ENCODE peak calls at places on chromosome 2, in six cellular contexts. One of them, this sample, is unnamed. For H3K36me3, the result is how much of the 10 kb centered on the place peaks cover.

GRCh38 chr2:58895849-58896248 is 654.7 kb upstream of the FANCL start:
- DNase-seq in CD8-positive, alpha-beta memory T cell: no peak
- DNase-seq in IMR-90: no peak
- DNase-seq in left ventricle myocardium inferior: peak
- DNase-seq in neuronal stem cell: no peak
- DNase-seq in heart right ventricle: peak
- DNase-seq in this sample: no peak

GRCh38 chr2:37665622-37666362 is 5.7 kb downstream of the CDC42EP3 start:
- DNase-seq in left ventricle myocardium inferior: no peak
- DNase-seq in CD8-positive, alpha-beta memory T cell: no peak
- DNase-seq in IMR-90: no peak
- DNase-seq in neuronal stem cell: no peak
- DNase-seq in heart right ventricle: no peak
- DNase-seq in this sample: no peak

GRCh38 chr2:204353823-204354222 is 191.5 kb upstream of the PARD3B start:
- DNase-seq in IMR-90: peak
- DNase-seq in CD8-positive, alpha-beta memory T cell: no peak
- DNase-seq in left ventricle myocardium inferior: no peak
- DNase-seq in neuronal stem cell: no peak
- DNase-seq in heart right ventricle: no peak
- DNase-seq in this sample: no peak

GRCh38 chr2:240822280-240822847 is 2.3 kb upstream of the KIF1A start:
- DNase-seq in heart right ventricle: no peak
- DNase-seq in neuronal stem cell: no peak
- DNase-seq in left ventricle myocardium inferior: no peak
- DNase-seq in IMR-90: no peak
- DNase-seq in CD8-positive, alpha-beta memory T cell: no peak
- DNase-seq in this sample: no peak

GRCh38 chr2:38598200-38598990 is 4.3 kb downstream of the HNRNPLL start:
- DNase-seq in IMR-90: peak
- DNase-seq in neuronal stem cell: no peak
- DNase-seq in CD8-positive, alpha-beta memory T cell: no peak
- DNase-seq in heart right ventricle: no peak
- DNase-seq in left ventricle myocardium inferior: no peak
- DNase-seq in this sample: no peak

GRCh38 chr2:8030694-8031303 is 651.1 kb upstream of the ID2 start:
- DNase-seq in heart right ventricle: no peak
- DNase-seq in left ventricle myocardium inferior: no peak
- DNase-seq in IMR-90: peak
- DNase-seq in neuronal stem cell: no peak
- DNase-seq in CD8-positive, alpha-beta memory T cell: no peak
- DNase-seq in this sample: no peak

GRCh38 chr2:149017116-149017985 is 21.1 kb upstream of the LYPD6B start:
- DNase-seq in heart right ventricle: peak
- DNase-seq in neuronal stem cell: peak
- DNase-seq in CD8-positive, alpha-beta memory T cell: peak
- DNase-seq in IMR-90: peak
- DNase-seq in left ventricle myocardium inferior: peak
- DNase-seq in this sample: peak

GRCh38 chr2:222319576-222320440 is 21.0 kb upstream of the PAX3 start:
- DNase-seq in CD8-positive, alpha-beta memory T cell: no peak
- DNase-seq in IMR-90: no peak
- DNase-seq in left ventricle myocardium inferior: no peak
- DNase-seq in neuronal stem cell: peak
- DNase-seq in heart right ventricle: peak
- DNase-seq in this sample: no peak

GRCh38 chr2:26571316-26571715 is 69.8 kb downstream of the CIB4 start:
- DNase-seq in IMR-90: no peak
- DNase-seq in neuronal stem cell: no peak
- DNase-seq in heart right ventricle: no peak
- DNase-seq in left ventricle myocardium inferior: no peak
- DNase-seq in CD8-positive, alpha-beta memory T cell: no peak
- DNase-seq in this sample: no peak

GRCh38 chr2:195863564-195863963 is 205.1 kb downstream of the DNAH7 start:
- DNase-seq in CD8-positive, alpha-beta memory T cell: no peak
- DNase-seq in neuronal stem cell: no peak
- DNase-seq in left ventricle myocardium inferior: no peak
- DNase-seq in IMR-90: no peak
- DNase-seq in heart right ventricle: no peak
- DNase-seq in this sample: no peak

GRCh38 chr2:71548589-71549485 is 95.5 kb downstream of the DYSF start:
- DNase-seq in IMR-90: peak
- DNase-seq in CD8-positive, alpha-beta memory T cell: peak
- DNase-seq in left ventricle myocardium inferior: peak
- DNase-seq in neuronal stem cell: peak
- DNase-seq in heart right ventricle: peak
- DNase-seq in this sample: peak

GRCh38 chr2:122363885-122364284 is 608.4 kb downstream of the TSN start:
- DNase-seq in CD8-positive, alpha-beta memory T cell: no peak
- DNase-seq in heart right ventricle: no peak
- DNase-seq in neuronal stem cell: no peak
- DNase-seq in IMR-90: no peak
- DNase-seq in left ventricle myocardium inferior: no peak
- DNase-seq in this sample: no peak

GRCh38 chr2:205130111-205130829 is 552.0 kb upstream of the NRP2 start:
- DNase-seq in neuronal stem cell: no peak
- DNase-seq in CD8-positive, alpha-beta memory T cell: no peak
- DNase-seq in IMR-90: no peak
- DNase-seq in left ventricle myocardium inferior: no peak
- DNase-seq in heart right ventricle: no peak
- DNase-seq in this sample: no peak

GRCh38 chr2:235521844-235522243 is 28.0 kb downstream of the AGAP1 start:
- DNase-seq in IMR-90: no peak
- DNase-seq in CD8-positive, alpha-beta memory T cell: no peak
- DNase-seq in neuronal stem cell: no peak
- DNase-seq in heart right ventricle: no peak
- DNase-seq in left ventricle myocardium inferior: no peak
- DNase-seq in this sample: no peak

GRCh38 chr2:105239924-105240323 is 1.6 kb upstream of the GPR45 start:
- DNase-seq in IMR-90: peak
- DNase-seq in neuronal stem cell: no peak
- DNase-seq in left ventricle myocardium inferior: no peak
- DNase-seq in heart right ventricle: no peak
- DNase-seq in CD8-positive, alpha-beta memory T cell: no peak
- DNase-seq in this sample: no peak

GRCh38 chr2:79327460-79327859 is 167.9 kb upstream of the REG3A start:
- DNase-seq in CD8-positive, alpha-beta memory T cell: no peak
- DNase-seq in neuronal stem cell: no peak
- DNase-seq in left ventricle myocardium inferior: no peak
- DNase-seq in IMR-90: no peak
- DNase-seq in heart right ventricle: no peak
- DNase-seq in this sample: no peak

GRCh38 chr2:119119999-119120710 is 38.4 kb downstream of the C1QL2 start:
- DNase-seq in left ventricle myocardium inferior: no peak
- DNase-seq in IMR-90: no peak
- DNase-seq in heart right ventricle: no peak
- DNase-seq in CD8-positive, alpha-beta memory T cell: no peak
- DNase-seq in neuronal stem cell: no peak
- DNase-seq in this sample: no peak

GRCh38 chr2:217852812-217853211 is 150.0 kb downstream of the TNS1 start:
- DNase-seq in neuronal stem cell: no peak
- DNase-seq in left ventricle myocardium inferior: no peak
- DNase-seq in IMR-90: no peak
- DNase-seq in CD8-positive, alpha-beta memory T cell: no peak
- DNase-seq in heart right ventricle: no peak
- DNase-seq in this sample: peak

GRCh38 chr2:222592176-222592575 is 63.7 kb downstream of the FARSB start:
- DNase-seq in CD8-positive, alpha-beta memory T cell: no peak
- DNase-seq in neuronal stem cell: no peak
- DNase-seq in heart right ventricle: no peak
- DNase-seq in left ventricle myocardium inferior: no peak
- DNase-seq in IMR-90: no peak
- DNase-seq in this sample: no peak

GRCh38 chr2:75920721-75921551 is 210.2 kb upstream of the GCFC2 start:
- DNase-seq in CD8-positive, alpha-beta memory T cell: no peak
- DNase-seq in IMR-90: no peak
- DNase-seq in left ventricle myocardium inferior: no peak
- DNase-seq in heart right ventricle: no peak
- DNase-seq in neuronal stem cell: peak
- DNase-seq in this sample: no peak

GRCh38 chr2:111050701-111051376 is 69.9 kb upstream of the BCL2L11 start:
- DNase-seq in left ventricle myocardium inferior: no peak
- DNase-seq in IMR-90: no peak
- DNase-seq in neuronal stem cell: no peak
- DNase-seq in heart right ventricle: no peak
- DNase-seq in CD8-positive, alpha-beta memory T cell: no peak
- DNase-seq in this sample: no peak

GRCh38 chr2:215316336-215316735 is 4.5 kb downstream of the ATIC start:
- DNase-seq in IMR-90: no peak
- DNase-seq in left ventricle myocardium inferior: no peak
- DNase-seq in heart right ventricle: no peak
- DNase-seq in CD8-positive, alpha-beta memory T cell: no peak
- DNase-seq in neuronal stem cell: no peak
- DNase-seq in this sample: no peak
- H3K36me3 ChIP-seq in IMR-90: under half
- H3K36me3 ChIP-seq in left ventricle myocardium inferior: under half
- H3K36me3 ChIP-seq in heart right ventricle: under half
- H3K36me3 ChIP-seq in CD8-positive, alpha-beta memory T cell: under half
- H3K36me3 ChIP-seq in neuronal stem cell: under half
- H3K36me3 ChIP-seq in this sample: under half

GRCh38 chr2:44215827-44216226 is 47.2 kb downstream of the PPM1B start:
- DNase-seq in IMR-90: no peak
- DNase-seq in left ventricle myocardium inferior: no peak
- DNase-seq in heart right ventricle: no peak
- DNase-seq in neuronal stem cell: no peak
- DNase-seq in CD8-positive, alpha-beta memory T cell: no peak
- DNase-seq in this sample: no peak

GRCh38 chr2:44210362-44210761 is 41.7 kb downstream of the PPM1B start:
- DNase-seq in IMR-90: no peak
- DNase-seq in heart right ventricle: no peak
- DNase-seq in CD8-positive, alpha-beta memory T cell: no peak
- DNase-seq in left ventricle myocardium inferior: no peak
- DNase-seq in neuronal stem cell: no peak
- DNase-seq in this sample: no peak

GRCh38 chr2:44211183-44211582 is 42.5 kb downstream of the PPM1B start:
- DNase-seq in left ventricle myocardium inferior: no peak
- DNase-seq in CD8-positive, alpha-beta memory T cell: no peak
- DNase-seq in neuronal stem cell: no peak
- DNase-seq in heart right ventricle: no peak
- DNase-seq in IMR-90: no peak
- DNase-seq in this sample: no peak

GRCh38 chr2:44207102-44207501 is 38.4 kb downstream of the PPM1B start:
- DNase-seq in neuronal stem cell: no peak
- DNase-seq in heart right ventricle: no peak
- DNase-seq in CD8-positive, alpha-beta memory T cell: no peak
- DNase-seq in left ventricle myocardium inferior: no peak
- DNase-seq in IMR-90: no peak
- DNase-seq in this sample: no peak

DNA sequence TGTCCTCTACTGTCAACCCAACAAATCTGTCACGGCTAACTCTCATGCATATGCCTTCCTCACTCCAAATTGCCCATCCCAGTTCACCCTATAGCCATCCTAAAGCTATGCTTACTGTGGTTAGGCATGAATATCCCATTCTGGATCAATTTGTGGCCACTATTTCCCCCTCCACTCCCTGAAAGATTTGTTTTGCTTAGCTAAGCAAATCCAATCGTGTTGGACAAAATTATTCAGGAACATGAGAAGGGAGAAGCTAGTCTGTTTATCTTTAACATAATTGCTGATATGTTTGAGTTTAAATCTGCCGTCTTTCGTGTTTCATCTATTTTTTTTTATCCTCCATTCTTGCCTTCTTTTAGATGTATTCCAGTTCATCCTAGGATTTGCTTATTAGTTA is 43.6 kb downstream of the PPM1B start:
- DNase-seq in left ventricle myocardium inferior: no peak
- DNase-seq in CD8-positive, alpha-beta memory T cell: no peak
- DNase-seq in neuronal stem cell: no peak
- DNase-seq in IMR-90: no peak
- DNase-seq in heart right ventricle: no peak
- DNase-seq in this sample: no peak
- H3K36me3 ChIP-seq in left ventricle myocardium inferior: under half
- H3K36me3 ChIP-seq in CD8-positive, alpha-beta memory T cell: under half
- H3K36me3 ChIP-seq in neuronal stem cell: under half
- H3K36me3 ChIP-seq in IMR-90: under half
- H3K36me3 ChIP-seq in heart right ventricle: under half
- H3K36me3 ChIP-seq in this sample: under half

GRCh38 chr2:46351388-46352141 is 54.4 kb downstream of the EPAS1 start:
- DNase-seq in left ventricle myocardium inferior: peak
- DNase-seq in IMR-90: no peak
- DNase-seq in CD8-positive, alpha-beta memory T cell: peak
- DNase-seq in neuronal stem cell: no peak
- DNase-seq in heart right ventricle: peak
- DNase-seq in this sample: no peak

GRCh38 chr2:46350030-46350699 is 53.0 kb downstream of the EPAS1 start:
- DNase-seq in CD8-positive, alpha-beta memory T cell: no peak
- DNase-seq in heart right ventricle: no peak
- DNase-seq in left ventricle myocardium inferior: no peak
- DNase-seq in neuronal stem cell: no peak
- DNase-seq in IMR-90: no peak
- DNase-seq in this sample: no peak

GRCh38 chr2:46347649-46348280 is 50.6 kb downstream of the EPAS1 start:
- DNase-seq in IMR-90: no peak
- DNase-seq in heart right ventricle: no peak
- DNase-seq in CD8-positive, alpha-beta memory T cell: no peak
- DNase-seq in neuronal stem cell: no peak
- DNase-seq in left ventricle myocardium inferior: no peak
- DNase-seq in this sample: no peak

GRCh38 chr2:46346719-46347118 is 49.5 kb downstream of the EPAS1 start:
- DNase-seq in left ventricle myocardium inferior: no peak
- DNase-seq in CD8-positive, alpha-beta memory T cell: no peak
- DNase-seq in neuronal stem cell: no peak
- DNase-seq in heart right ventricle: no peak
- DNase-seq in IMR-90: no peak
- DNase-seq in this sample: no peak

GRCh38 chr2:46349115-46349547 is 51.9 kb downstream of the EPAS1 start:
- DNase-seq in heart right ventricle: no peak
- DNase-seq in CD8-positive, alpha-beta memory T cell: no peak
- DNase-seq in IMR-90: no peak
- DNase-seq in left ventricle myocardium inferior: no peak
- DNase-seq in neuronal stem cell: no peak
- DNase-seq in this sample: no peak
- H3K36me3 ChIP-seq in heart right ventricle: under half
- H3K36me3 ChIP-seq in CD8-positive, alpha-beta memory T cell: under half
- H3K36me3 ChIP-seq in IMR-90: half or more
- H3K36me3 ChIP-seq in left ventricle myocardium inferior: half or more
- H3K36me3 ChIP-seq in neuronal stem cell: under half
- H3K36me3 ChIP-seq in this sample: under half

GRCh38 chr2:207621640-207622039 is 3.6 kb downstream of the METTL21A start:
- DNase-seq in IMR-90: no peak
- DNase-seq in neuronal stem cell: no peak
- DNase-seq in left ventricle myocardium inferior: no peak
- DNase-seq in CD8-positive, alpha-beta memory T cell: no peak
- DNase-seq in heart right ventricle: no peak
- DNase-seq in this sample: no peak

GRCh38 chr2:207619764-207620203 is 5.4 kb downstream of the METTL21A start:
- DNase-seq in heart right ventricle: no peak
- DNase-seq in CD8-positive, alpha-beta memory T cell: no peak
- DNase-seq in neuronal stem cell: no peak
- DNase-seq in left ventricle myocardium inferior: no peak
- DNase-seq in IMR-90: no peak
- DNase-seq in this sample: no peak

GRCh38 chr2:207614824-207615223 is 10.4 kb downstream of the METTL21A start:
- DNase-seq in IMR-90: no peak
- DNase-seq in heart right ventricle: no peak
- DNase-seq in left ventricle myocardium inferior: no peak
- DNase-seq in CD8-positive, alpha-beta memory T cell: no peak
- DNase-seq in neuronal stem cell: no peak
- DNase-seq in this sample: no peak

GRCh38 chr2:207616185-207616584 is 9.0 kb downstream of the METTL21A start:
- DNase-seq in heart right ventricle: no peak
- DNase-seq in neuronal stem cell: no peak
- DNase-seq in CD8-positive, alpha-beta memory T cell: no peak
- DNase-seq in left ventricle myocardium inferior: no peak
- DNase-seq in IMR-90: peak
- DNase-seq in this sample: no peak

GRCh38 chr2:207617011-207617671 is 8.1 kb downstream of the METTL21A start:
- DNase-seq in neuronal stem cell: no peak
- DNase-seq in CD8-positive, alpha-beta memory T cell: no peak
- DNase-seq in IMR-90: peak
- DNase-seq in left ventricle myocardium inferior: no peak
- DNase-seq in heart right ventricle: no peak
- DNase-seq in this sample: no peak
- H3K36me3 ChIP-seq in neuronal stem cell: half or more
- H3K36me3 ChIP-seq in CD8-positive, alpha-beta memory T cell: under half
- H3K36me3 ChIP-seq in IMR-90: under half
- H3K36me3 ChIP-seq in left ventricle myocardium inferior: under half
- H3K36me3 ChIP-seq in heart right ventricle: under half
- H3K36me3 ChIP-seq in this sample: under half